ENCODE peak calls at places on chromosomes 13 and 19, in ten cellular contexts. M, T, G, I, A, Q, B, R, J and N are unnamed samples.

GRCh38 chr19:40702337-40703012 is 12.0 kb upstream of the NUMBL start:
- DNase-seq in M (no peak), T (peak; percentile 65), G (peak; percentile 84), I (peak; percentile 71), A (no peak), Q (no peak), B (no peak), R (no peak), J (peak; percentile 74), N (no peak)

GRCh38 chr19:49764341-49764740 is 1.2 kb upstream of the TSKS start:
- DNase-seq in M (no peak), T (no peak), G (no peak), I (no peak), A (no peak), Q (no peak), B (no peak), R (no peak), J (no peak), N (no peak)

GRCh38 chr13:113078895-113079720 is 26.5 kb upstream of the F7 start:
- DNase-seq in M (peak; percentile 29), T (peak; percentile 20), G (no peak), I (no peak), A (no peak), Q (no peak), B (no peak), R (no peak), J (no peak), N (no peak)

GRCh38 chr19:31312004-31312403 is 37.2 kb downstream of the TSHZ3 start:
- DNase-seq in M (no peak), T (peak; percentile 48), G (no peak), I (peak; percentile 70), A (no peak), Q (no peak), B (no peak), R (peak; percentile 29), J (no peak), N (no peak)

GRCh38 chr19:33248104-33248503 is 22.5 kb upstream of the SLC7A10 start:
- DNase-seq in M (peak; percentile 43), T (no peak), G (no peak), I (no peak), A (no peak), Q (no peak), B (no peak), R (no peak), J (no peak), N (no peak)

GRCh38 chr13:55516610-55517009 is 1624.1 kb upstream of the PRR20A start:
- DNase-seq in M (no peak), T (no peak), G (no peak), I (no peak), A (no peak), Q (no peak), B (no peak), R (no peak), J (no peak), N (no peak)

GRCh38 chr19:49073514-49074378 is 1.2 kb upstream of the KCNA7 start:
- DNase-seq in M (peak; percentile 79), T (no peak), G (no peak), I (no peak), A (peak; percentile 19), Q (no peak), B (no peak), R (peak; percentile 57), J (no peak), N (no peak)

GRCh38 chr13:45737571-45738002 is 35.5 kb downstream of the CBY2 start:
- DNase-seq in M (no peak), T (no peak), G (no peak), I (no peak), A (peak; percentile 15), Q (no peak), B (no peak), R (no peak), J (no peak), N (no peak)

GRCh38 chr13:111472083-111472482 is 151.6 kb downstream of the TEX29 start:
- DNase-seq in M (no peak), T (no peak), G (peak; percentile 1), I (no peak), A (no peak), Q (no peak), B (no peak), R (no peak), J (no peak), N (no peak)

GRCh38 chr13:97212540-97213146 is 9.5 kb upstream of the MBNL2 start:
- DNase-seq in M (no peak), T (no peak), G (peak; percentile 47), I (no peak), A (peak; percentile 4), Q (no peak), B (no peak), R (peak; percentile 67), J (peak; percentile 42), N (no peak)

GRCh38 chr19:53237114-53237777 is 17.4 kb downstream of the ZNF677 start:
- DNase-seq in M (no peak), T (no peak), G (no peak), I (no peak), A (no peak), Q (no peak), B (no peak), R (no peak), J (no peak), N (no peak)

GRCh38 chr19:29953352-29954247 is 11.6 kb downstream of the URI1 start:
- DNase-seq in M (no peak), T (no peak), G (no peak), I (no peak), A (no peak), Q (no peak), B (no peak), R (no peak), J (no peak), N (no peak)

GRCh38 chr13:43815204-43815603 is 28.4 kb upstream of the ENOX1 start:
- DNase-seq in M (no peak), T (peak; percentile 56), G (peak; percentile 24), I (no peak), A (no peak), Q (no peak), B (no peak), R (peak; percentile 67), J (no peak), N (no peak)

GRCh38 chr13:79631260-79631659 is 150.3 kb downstream of the NDFIP2 start:
- DNase-seq in M (no peak), T (no peak), G (no peak), I (no peak), A (no peak), Q (no peak), B (no peak), R (peak; percentile 97), J (no peak), N (no peak)

DNA sequence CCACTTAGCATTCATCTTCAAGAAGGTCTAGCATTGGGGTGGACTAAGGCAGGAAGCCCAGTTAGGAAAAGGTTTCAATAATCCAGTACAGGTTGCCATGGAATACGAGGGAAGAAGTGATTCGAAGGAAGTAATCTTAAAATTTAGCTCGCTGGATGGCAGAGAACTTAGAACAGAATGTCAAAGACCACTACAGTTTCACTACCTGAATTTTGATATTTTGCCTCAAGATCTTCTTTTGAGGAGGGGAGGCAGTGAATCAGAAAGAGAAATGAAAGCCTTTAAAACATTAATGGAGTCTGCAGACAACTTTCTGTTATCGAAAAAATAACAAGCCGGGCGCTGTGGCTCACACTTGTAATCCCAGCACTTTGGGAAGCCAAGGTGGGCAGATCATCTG is 7.0 kb upstream of the RAB8A start:
- DNase-seq in M (no peak), T (no peak), G (no peak), I (no peak), A (peak; percentile 40), Q (no peak), B (no peak), R (no peak), J (no peak), N (no peak)
- H3K27ac ChIP-seq in M (no peak overlapping the region), T (no peak overlapping the region), G (no peak overlapping the region), I (no peak overlapping the region), A (peak overlapping the region; percentile 22), Q (no peak overlapping the region), B (no peak overlapping the region), R (no peak overlapping the region), J (peak overlapping the region; percentile 28), N (no peak overlapping the region)

GRCh38 chr19:45090598-45090997 is 2.4 kb upstream of the PPP1R37 start:
- DNase-seq in M (no peak), T (no peak), G (no peak), I (no peak), A (no peak), Q (no peak), B (no peak), R (no peak), J (no peak), N (no peak)
- H3K4me1 ChIP-seq in M (peaks cover 26% of the 10 kb centered on the region), T (peaks cover 34% of the 10 kb centered on the region), G (peaks cover 26% of the 10 kb centered on the region), I (peaks cover 16% of the 10 kb centered on the region), A (peaks cover 29% of the 10 kb centered on the region), Q (peaks cover 7% of the 10 kb centered on the region), B (peaks cover 49% of the 10 kb centered on the region), R (peaks cover 26% of the 10 kb centered on the region), J (peaks cover 45% of the 10 kb centered on the region), N (no peaks in the 10 kb centered on the region)

DNA sequence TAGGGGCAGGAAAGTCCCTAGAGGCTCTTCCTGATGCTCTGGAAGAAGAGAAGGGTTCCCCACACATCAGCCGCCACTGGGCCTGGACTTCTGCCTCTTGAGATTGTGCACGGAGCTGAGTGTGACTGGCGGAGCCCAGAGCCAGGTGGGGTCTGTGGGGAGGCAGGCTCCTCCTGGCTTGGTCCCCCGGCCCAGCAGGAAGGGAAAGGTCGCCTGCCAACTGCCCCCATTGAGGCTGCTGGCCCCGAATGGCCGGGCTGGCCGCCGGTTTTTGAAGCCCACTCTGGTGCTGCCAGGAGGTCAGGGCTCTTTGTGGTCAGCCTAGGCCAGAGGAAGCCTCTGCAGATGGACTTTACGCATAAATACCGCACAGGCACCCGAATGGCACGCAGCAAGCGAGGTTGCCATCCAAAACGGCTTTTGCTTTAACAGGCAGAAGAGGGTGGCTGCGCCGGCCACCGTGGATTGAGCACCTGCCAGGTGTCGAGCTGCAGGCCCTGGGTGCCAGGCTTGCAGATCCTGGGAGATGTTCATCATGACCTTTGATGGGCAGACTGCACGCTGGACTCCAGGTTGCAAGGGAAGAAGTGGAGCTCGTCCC is 5.0 kb downstream of the DAZAP1 start:
- DNase-seq in M (no peak), T (no peak), G (no peak), I (no peak), A (no peak), Q (no peak), B (no peak), R (no peak), J (no peak), N (no peak)
- H3K36me3 ChIP-seq in M (peaks cover 22% of the 10 kb centered on the region), T (peaks cover 15% of the 10 kb centered on the region), G (no peaks in the 10 kb centered on the region), I (no peaks in the 10 kb centered on the region), A (peaks cover 89% of the 10 kb centered on the region), Q (no peaks in the 10 kb centered on the region), B (peaks cover 7% of the 10 kb centered on the region), R (peaks cover 3% of the 10 kb centered on the region), J (peaks cover 36% of the 10 kb centered on the region), N (peaks cover 13% of the 10 kb centered on the region)

DNA sequence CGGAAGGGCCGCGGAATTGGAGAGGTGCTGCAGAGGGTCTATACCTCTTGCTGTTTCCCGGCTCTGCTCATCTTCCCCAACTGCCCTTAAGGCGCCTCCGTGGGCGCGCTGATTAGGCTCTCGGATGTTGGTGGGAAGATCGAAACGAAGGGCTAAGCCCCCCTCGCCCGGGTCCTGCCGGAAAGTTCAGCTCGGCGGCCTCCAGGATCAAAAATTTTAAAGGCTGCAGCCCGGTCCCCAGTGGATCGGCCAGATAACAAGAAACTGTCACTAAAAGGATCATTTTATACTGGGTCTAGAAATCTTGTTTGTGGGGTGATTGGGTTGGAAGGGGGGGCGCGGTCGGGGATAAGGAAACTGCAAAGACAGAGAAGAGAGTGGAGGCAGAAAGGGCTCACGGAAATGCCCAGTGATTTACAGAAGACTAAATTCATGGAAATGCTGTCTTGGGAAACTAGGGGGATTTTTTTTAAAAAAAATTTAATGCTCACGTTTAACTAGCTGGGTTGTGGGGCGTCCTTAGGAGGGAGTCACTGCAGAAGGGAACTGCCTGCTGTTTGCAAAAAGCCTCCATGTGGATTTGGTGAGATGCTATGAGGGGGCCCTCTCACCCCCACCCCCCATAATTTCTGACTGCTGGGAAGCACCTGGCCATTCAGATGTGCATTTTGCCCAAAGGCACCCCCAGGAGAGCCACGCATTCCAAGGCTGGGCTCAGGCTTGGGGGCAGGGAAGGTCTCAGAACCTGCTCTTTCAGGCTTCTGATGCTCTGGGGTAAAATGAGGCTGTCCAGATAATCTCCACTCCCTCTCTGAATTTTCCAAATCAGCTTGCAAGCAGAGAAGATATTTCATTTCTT is 7.7 kb downstream of the CDX2 start:
- DNase-seq in M (no peak), T (no peak), G (no peak), I (no peak), A (no peak), Q (no peak), B (no peak), R (no peak), J (no peak), N (no peak)
- H3K27ac ChIP-seq in M (no peak overlapping the region), T (no peak overlapping the region), G (no peak overlapping the region), I (no peak overlapping the region), A (no peak overlapping the region), Q (no peak overlapping the region), B (no peak overlapping the region), R (no peak overlapping the region), J (peak overlapping the region; percentile 44), N (no peak overlapping the region)